ENCODE peak calls at places on chromosomes 13 and 19, in four cellular contexts. Y is upper lobe of right lung, L is fibroblast of pulmonary artery, E is cardiac fibroblast. W is an unnamed sample.

GRCh38 chr13:65063753-65064152 is 2166.4 kb downstream of the PCDH9 start:
- DNase-seq in Y (no peak), L (peak; percentile 59), E (no peak), W (no peak)

GRCh38 chr13:95463516-95463915 is 89.0 kb upstream of the CLDN10 start:
- DNase-seq in Y (no peak), L (peak; percentile 16), E (no peak), W (no peak)

GRCh38 chr13:65508338-65508737 is 1721.8 kb downstream of the PCDH9 start:
- DNase-seq in Y (no peak), L (no peak), E (no peak), W (no peak)

GRCh38 chr13:26020536-26021290 is 31.1 kb downstream of the SHISA2 start:
- DNase-seq in Y (no peak), L (no peak), E (no peak), W (no peak)

GRCh38 chr19:13883665-13884064 is 6.7 kb downstream of the NANOS3 start:
- DNase-seq in Y (no peak), L (no peak), E (no peak), W (no peak)

GRCh38 chr19:53388168-53388567 is 6.8 kb upstream of the ZNF765 start:
- DNase-seq in Y (no peak), L (peak; percentile 5), E (no peak), W (peak; percentile 5)

GRCh38 chr13:30739646-30740642 is 4.6 kb downstream of the ALOX5AP start:
- DNase-seq in Y (no peak), L (peak; percentile 92), E (peak; percentile 76), W (peak; percentile 75)

GRCh38 chr19:51664131-51664530 is 17.5 kb upstream of the SIGLEC14 start:
- DNase-seq in Y (no peak), L (no peak), E (no peak), W (no peak)

GRCh38 chr19:33441277-33441699 is 67.8 kb downstream of the CEBPG start:
- DNase-seq in Y (peak; percentile 57), L (no peak), E (no peak), W (no peak)

GRCh38 chr13:101157261-101157660 is 259.0 kb downstream of the NALCN start:
- DNase-seq in Y (no peak), L (no peak), E (no peak), W (no peak)

GRCh38 chr13:33323766-33324525 is 38.4 kb upstream of the STARD13 start:
- DNase-seq in Y (no peak), L (peak; percentile 42), E (peak; percentile 61), W (peak; percentile 41)

GRCh38 chr19:4352701-4353121 is 9.3 kb downstream of the MPND start:
- DNase-seq in Y (no peak), L (peak; percentile 82), E (peak; percentile 81), W (no peak)

GRCh38 chr13:36526897-36527296 is 94.6 kb downstream of the CCNA1 start:
- DNase-seq in Y (peak; percentile 71), L (no peak), E (no peak), W (no peak)

GRCh38 chr13:42405665-42406390 is 133.9 kb downstream of the AKAP11 start:
- DNase-seq in Y (no peak), L (peak; percentile 24), E (peak; percentile 6), W (no peak)

GRCh38 chr13:50277127-50277526 is 261.9 kb downstream of the KCNRG start:
- DNase-seq in Y (no peak), L (no peak), E (no peak), W (no peak)

GRCh38 chr13:38176664-38177063 is 173.0 kb upstream of the UFM1 start:
- DNase-seq in Y (no peak), L (no peak), E (no peak), W (no peak)

GRCh38 chr13:48852911-48853310 is 122.8 kb upstream of the FNDC3A start:
- DNase-seq in Y (no peak), L (no peak), E (no peak), W (no peak)

GRCh38 chr19:32101206-32101605 is 244.2 kb upstream of the ZNF507 start:
- DNase-seq in Y (no peak), L (no peak), E (no peak), W (no peak)

GRCh38 chr13:32086366-32086765 is 54.8 kb downstream of the FRY start:
- DNase-seq in Y (no peak), L (peak; percentile 34), E (peak; percentile 41), W (no peak)

GRCh38 chr13:83286737-83287136 is 595.5 kb downstream of the SLITRK1 start:
- DNase-seq in Y (no peak), L (peak; percentile 20), E (peak; percentile 21), W (peak; percentile 76)

GRCh38 chr19:28184997-28185396 is 1028.0 kb downstream of the UQCRFS1 start:
- DNase-seq in Y (no peak), L (no peak), E (peak; percentile 3), W (no peak)

GRCh38 chr13:33651766-33652165 is 166.2 kb upstream of the RFC3 start:
- DNase-seq in Y (no peak), L (no peak), E (no peak), W (no peak)

GRCh38 chr13:93522486-93522885 is 295.9 kb downstream of the GPC6 start:
- DNase-seq in Y (no peak), L (peak; percentile 8), E (peak; percentile 26), W (peak; percentile 47)

GRCh38 chr19:46789371-46789770 is 977 bp upstream of the SLC1A5 start:
- DNase-seq in Y (no peak), L (no peak), E (no peak), W (no peak)

GRCh38 chr19:29372461-29372860 is 153.3 kb upstream of the VSTM2B start:
- DNase-seq in Y (no peak), L (no peak), E (no peak), W (no peak)

GRCh38 chr19:46392252-46392801 is 21.0 kb downstream of the CCDC8 start:
- DNase-seq in Y (peak; percentile 66), L (peak; percentile 75), E (peak; percentile 63), W (peak; percentile 58)

GRCh38 chr19:57903298-57904174 is 12.9 kb downstream of the ZNF417 start:
- DNase-seq in Y (no peak), L (peak; percentile 71), E (peak; percentile 71), W (peak; percentile 13)

GRCh38 chr19:47507031-47507430 is 7.8 kb downstream of the NAPA start:
- DNase-seq in Y (no peak), L (no peak), E (no peak), W (no peak)

GRCh38 chr19:38319421-38320258 is at the start of gene KCNK6:
- DNase-seq in Y (peak; percentile 81), L (peak; percentile 23), E (peak; percentile 36), W (no peak)

GRCh38 chr13:51717786-51718398 is 86.1 kb downstream of the DHRS12 start:
- DNase-seq in Y (no peak), L (no peak), E (no peak), W (peak; percentile 43)

GRCh38 chr13:46165485-46166220 is 16.3 kb downstream of the LCP1 start:
- DNase-seq in Y (no peak), L (no peak), E (no peak), W (no peak)

GRCh38 chr19:1671716-1672037 is 19.3 kb upstream of the TCF3 start:
- DNase-seq in Y (no peak), L (no peak), E (no peak), W (no peak)
- H3K4me3 ChIP-seq in Y (no peak overlapping the region), L (no peak overlapping the region), E (no peak overlapping the region), W (no peak overlapping the region)

GRCh38 chr19:49689133-49690072 is at the start of gene ADM5:
- DNase-seq in Y (peak; percentile 80), L (no peak), E (no peak), W (peak; percentile 62)
- TF ChIP-seq CTCF in Y (peak; percentile 57), L (peak; percentile 41), E (peak; percentile 50), W (peak; percentile 61)

GRCh38 chr13:113449693-113450347 is 3.5 kb downstream of the ADPRHL1 start:
- DNase-seq in Y (no peak), L (no peak), E (no peak), W (no peak)
- H3K4me3 ChIP-seq in Y (peak overlapping the region; percentile 46), L (no peak overlapping the region), E (peak overlapping the region; percentile 7), W (peak overlapping the region; percentile 30)

DNA sequence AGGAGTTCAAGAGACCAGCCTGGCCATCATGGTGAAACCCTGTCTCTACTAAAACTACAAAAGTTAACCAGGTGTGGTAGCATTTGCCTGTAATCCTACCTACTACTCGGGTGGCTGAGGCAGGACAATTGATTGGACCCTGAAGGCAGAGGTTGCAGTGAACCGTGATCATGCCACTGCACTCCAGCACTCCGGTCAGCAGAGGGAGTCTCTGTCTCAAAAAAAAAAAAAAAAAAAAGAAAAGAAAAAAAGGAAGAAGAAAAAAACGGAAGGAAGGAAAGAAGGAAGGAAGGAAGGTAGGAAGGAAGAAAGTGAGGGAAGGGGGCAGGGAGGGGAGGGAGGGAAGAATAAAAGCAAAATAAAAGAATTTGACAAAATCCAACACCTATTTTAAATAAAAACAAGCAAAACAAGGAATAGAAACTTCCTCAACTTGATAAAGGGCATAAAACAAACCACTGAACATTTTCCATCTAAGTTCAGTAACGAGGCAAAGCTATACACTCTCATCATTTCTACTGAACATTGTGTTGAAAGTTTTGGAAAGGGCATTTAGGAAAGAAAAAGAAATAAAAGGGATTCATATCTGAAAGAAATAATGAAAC is 411.6 kb upstream of the SLITRK5 start:
- DNase-seq in Y (no peak), L (no peak), E (no peak), W (no peak)
- TF ChIP-seq CTCF in Y (peak; percentile 12), L (peak; percentile 1), E (no peak), W (no peak)

GRCh38 chr13:113023217-113023597 is 54.2 kb downstream of the MCF2L start:
- DNase-seq in Y (no peak), L (peak; percentile 69), E (peak; percentile 61), W (no peak)

GRCh38 chr13:113021391-113021790 is 52.4 kb downstream of the MCF2L start:
- DNase-seq in Y (no peak), L (no peak), E (no peak), W (no peak)

GRCh38 chr13:113023694-113024430 is 54.8 kb downstream of the MCF2L start:
- DNase-seq in Y (no peak), L (no peak), E (no peak), W (no peak)

GRCh38 chr13:113021811-113022210 is 52.8 kb downstream of the MCF2L start:
- DNase-seq in Y (no peak), L (no peak), E (no peak), W (no peak)

GRCh38 chr13:113022391-113023216 is 53.6 kb downstream of the MCF2L start:
- DNase-seq in Y (no peak), L (peak; percentile 8), E (no peak), W (no peak)
- H3K4me3 ChIP-seq in Y (no peak overlapping the region), L (no peak overlapping the region), E (no peak overlapping the region), W (no peak overlapping the region)

DNA sequence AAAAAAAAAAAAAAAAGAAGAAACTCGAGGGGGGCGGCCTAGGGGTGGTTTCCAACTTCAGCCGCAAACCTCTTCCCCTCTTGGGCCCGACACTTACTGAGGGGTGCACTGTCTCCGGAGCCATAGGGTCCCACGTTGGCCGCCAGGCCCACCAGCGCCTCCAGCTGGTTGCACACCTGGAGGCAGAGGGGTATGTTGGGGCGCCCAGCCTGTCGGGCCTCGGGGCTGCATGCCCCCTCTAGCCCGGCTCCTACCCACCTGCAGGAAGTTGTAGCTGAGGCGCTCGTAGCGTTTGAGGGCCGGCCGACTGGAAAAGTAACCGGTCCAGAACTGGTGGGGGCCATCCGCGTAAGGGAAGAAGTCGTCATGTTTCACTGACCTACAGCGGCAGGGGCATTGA is 8.6 kb downstream of the MAN2B1 start:
- DNase-seq in Y (no peak), L (no peak), E (no peak), W (no peak)
- TF ChIP-seq CTCF in Y (no peak), L (no peak), E (no peak), W (no peak)

DNA sequence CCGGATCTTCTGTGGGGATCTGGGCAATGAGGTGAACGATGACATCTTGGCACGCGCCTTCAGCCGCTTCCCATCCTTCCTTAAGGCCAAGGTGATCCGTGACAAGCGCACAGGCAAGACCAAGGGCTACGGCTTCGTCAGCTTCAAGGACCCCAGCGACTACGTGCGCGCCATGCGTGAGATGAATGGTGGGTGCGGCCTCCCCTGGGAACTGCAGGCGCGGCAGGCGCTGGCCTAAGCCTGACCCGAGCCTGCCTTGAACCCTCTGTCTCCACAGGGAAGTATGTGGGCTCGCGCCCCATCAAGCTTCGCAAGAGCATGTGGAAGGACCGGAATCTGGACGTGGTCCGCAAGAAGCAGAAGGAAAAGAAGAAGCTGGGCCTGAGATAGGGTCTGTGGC is 4.4 kb upstream of the ETV2 start:
- DNase-seq in Y (no peak), L (no peak), E (no peak), W (no peak)
- H3K4me3 ChIP-seq in Y (no peak overlapping the region), L (no peak overlapping the region), E (no peak overlapping the region), W (no peak overlapping the region)